ENCODE peak calls at places on chromosomes 3 and 15, in seven cellular contexts. D is NAMALWA; H is activated CD4-positive, alpha-beta T cell treated with anti-CD3 and anti-CD28 coated beads, Interleukin-2, amount 50 U/mL, for 24 hours; G is adrenal gland; L is HepG2; E is KBM-7; U is NCI-H2081. P is an unnamed sample.

GRCh38 chr3:128794067-128794768 is 68.2 kb downstream of the RAB7A start:
- DNase-seq in D (no peak), H (no peak), G (no peak), L (no peak), E (peak; percentile 49), U (no peak), P (no peak)

GRCh38 chr3:11810276-11810675 is 36.4 kb downstream of the TAMM41 start:
- DNase-seq in D (no peak), H (no peak), G (no peak), L (no peak), E (no peak), U (no peak), P (no peak)

GRCh38 chr15:86644319-86644718 is 564.6 kb downstream of the AGBL1 start:
- DNase-seq in D (no peak), H (no peak), G (no peak), L (no peak), E (no peak), U (no peak), P (no peak)

GRCh38 chr3:64445318-64446300 is 220.3 kb upstream of the PRICKLE2 start:
- DNase-seq in D (no peak), H (no peak), G (peak; percentile 30), L (no peak), E (no peak), U (peak; percentile 66), P (peak; percentile 19)

GRCh38 chr3:88984266-88984665 is 123.2 kb upstream of the EPHA3 start:
- DNase-seq in D (no peak), H (no peak), G (no peak), L (no peak), E (no peak), U (no peak), P (no peak)

GRCh38 chr3:168024537-168024941 is 71.2 kb downstream of the GOLIM4 start:
- DNase-seq in D (no peak), H (no peak), G (no peak), L (no peak), E (peak; percentile 87), U (peak; percentile 85), P (no peak)

GRCh38 chr15:70741107-70741511 is 22.2 kb downstream of the UACA start:
- DNase-seq in D (no peak), H (no peak), G (peak; percentile 70), L (peak; percentile 55), E (peak; percentile 32), U (no peak), P (no peak)

GRCh38 chr3:49671291-49672288 is 2.6 kb upstream of the APEH start:
- DNase-seq in D (peak; percentile 68), H (peak; percentile 52), G (peak; percentile 71), L (peak; percentile 76), E (peak; percentile 92), U (no peak), P (no peak)

GRCh38 chr3:67094769-67095168 is 96.7 kb downstream of the KBTBD8 start:
- DNase-seq in D (no peak), H (no peak), G (peak; percentile 15), L (no peak), E (no peak), U (no peak), P (no peak)

GRCh38 chr3:110149763-110150162 is 812.4 kb upstream of the DPPA4 start:
- DNase-seq in D (no peak), H (no peak), G (no peak), L (no peak), E (no peak), U (no peak), P (no peak)

GRCh38 chr3:183265713-183266417 is 12.8 kb downstream of the B3GNT5 start:
- DNase-seq in D (no peak), H (no peak), G (no peak), L (peak; percentile 56), E (no peak), U (peak; percentile 90), P (no peak)

GRCh38 chr15:89385596-89386242 is 51.1 kb upstream of the POLG start:
- DNase-seq in D (no peak), H (no peak), G (no peak), L (no peak), E (no peak), U (no peak), P (no peak)

GRCh38 chr3:111794701-111795100 is 64.4 kb upstream of the PHLDB2 start:
- DNase-seq in D (no peak), H (no peak), G (no peak), L (no peak), E (no peak), U (no peak), P (no peak)

GRCh38 chr3:189739396-189739795 is 108.2 kb downstream of the TP63 start:
- DNase-seq in D (no peak), H (no peak), G (no peak), L (no peak), E (no peak), U (no peak), P (no peak)

GRCh38 chr3:132253262-132253878 is 63.8 kb upstream of the ACP3 start:
- DNase-seq in D (peak; percentile 79), H (no peak), G (peak; percentile 29), L (peak; percentile 43), E (peak; percentile 75), U (peak; percentile 37), P (no peak)

GRCh38 chr3:128555881-128556280 is 62.9 kb upstream of the GATA2 start:
- DNase-seq in D (no peak), H (no peak), G (no peak), L (no peak), E (no peak), U (no peak), P (no peak)

GRCh38 chr3:87101873-87102272 is 110.9 kb upstream of the VGLL3 start:
- DNase-seq in D (no peak), H (no peak), G (no peak), L (no peak), E (no peak), U (no peak), P (no peak)

GRCh38 chr3:50147447-50147846 is 7.7 kb upstream of the SEMA3F start:
- DNase-seq in D (no peak), H (no peak), G (no peak), L (no peak), E (no peak), U (no peak), P (no peak)

GRCh38 chr3:42032693-42033349 is 58.3 kb upstream of the TRAK1 start:
- DNase-seq in D (no peak), H (no peak), G (peak; percentile 82), L (peak; percentile 95), E (peak; percentile 62), U (peak; percentile 60), P (no peak)

GRCh38 chr3:72347819-72348319 is 500.4 kb downstream of the SHQ1 start:
- DNase-seq in D (no peak), H (no peak), G (peak; percentile 38), L (no peak), E (peak; percentile 91), U (no peak), P (no peak)

GRCh38 chr3:48624767-48625166 is 3.2 kb upstream of the TMEM89 start:
- DNase-seq in D (no peak), H (no peak), G (no peak), L (no peak), E (no peak), U (no peak), P (no peak)

GRCh38 chr3:104388624-104389023 is 978.1 kb upstream of the ALCAM start:
- DNase-seq in D (no peak), H (no peak), G (no peak), L (no peak), E (no peak), U (peak; percentile 10), P (no peak)

P was measured in cortex of kidney.